ENCODE peak calls at places on chromosomes 6 and 20, in six cellular contexts. One of them, this sample, is unnamed.
A peak's percentile ranks its signal among the peaks of the same experiment; 100 is the strongest.

GRCh38 chr20:57207251-57207650 is 59.2 kb downstream of the BMP7 start:
- DNase-seq in ovary: no peak
- DNase-seq in left ventricle myocardium inferior: no peak
- DNase-seq in CD4-positive, CD25-positive, alpha-beta regulatory T cell: no peak
- DNase-seq in mesothelial cell of epicardium: no peak
- DNase-seq in stimulated activated CD4-positive, alpha-beta T cell treated with anti-CD3 and anti-CD28 coated beads, Interleukin-4, amount 100 ng/mL, for 24 hours: no peak
- DNase-seq in this sample: no peak

GRCh38 chr6:111874030-111874425 is 776 bp upstream of the FYN start:
- DNase-seq in stimulated activated CD4-positive, alpha-beta T cell treated with anti-CD3 and anti-CD28 coated beads, Interleukin-4, amount 100 ng/mL, for 24 hours: peak; percentile 80
- DNase-seq in CD4-positive, CD25-positive, alpha-beta regulatory T cell: peak; percentile 66
- DNase-seq in ovary: no peak
- DNase-seq in left ventricle myocardium inferior: no peak
- DNase-seq in mesothelial cell of epicardium: no peak
- DNase-seq in this sample: no peak

GRCh38 chr6:133191323-133191722 is 49.8 kb upstream of the EYA4 start:
- DNase-seq in CD4-positive, CD25-positive, alpha-beta regulatory T cell: no peak
- DNase-seq in mesothelial cell of epicardium: no peak
- DNase-seq in ovary: no peak
- DNase-seq in left ventricle myocardium inferior: no peak
- DNase-seq in stimulated activated CD4-positive, alpha-beta T cell treated with anti-CD3 and anti-CD28 coated beads, Interleukin-4, amount 100 ng/mL, for 24 hours: no peak
- DNase-seq in this sample: no peak

GRCh38 chr6:30813623-30814136 is 69.3 kb upstream of the IER3 start:
- DNase-seq in CD4-positive, CD25-positive, alpha-beta regulatory T cell: no peak
- DNase-seq in stimulated activated CD4-positive, alpha-beta T cell treated with anti-CD3 and anti-CD28 coated beads, Interleukin-4, amount 100 ng/mL, for 24 hours: no peak
- DNase-seq in mesothelial cell of epicardium: no peak
- DNase-seq in ovary: no peak
- DNase-seq in left ventricle myocardium inferior: no peak
- DNase-seq in this sample: no peak

GRCh38 chr6:36788768-36789167 is 50.5 kb downstream of the CPNE5 start:
- DNase-seq in left ventricle myocardium inferior: no peak
- DNase-seq in mesothelial cell of epicardium: no peak
- DNase-seq in ovary: no peak
- DNase-seq in stimulated activated CD4-positive, alpha-beta T cell treated with anti-CD3 and anti-CD28 coated beads, Interleukin-4, amount 100 ng/mL, for 24 hours: peak; percentile 24
- DNase-seq in CD4-positive, CD25-positive, alpha-beta regulatory T cell: no peak
- DNase-seq in this sample: no peak

GRCh38 chr6:54267798-54268197 is 40.4 kb upstream of the TINAG start:
- DNase-seq in stimulated activated CD4-positive, alpha-beta T cell treated with anti-CD3 and anti-CD28 coated beads, Interleukin-4, amount 100 ng/mL, for 24 hours: no peak
- DNase-seq in left ventricle myocardium inferior: no peak
- DNase-seq in ovary: no peak
- DNase-seq in mesothelial cell of epicardium: no peak
- DNase-seq in CD4-positive, CD25-positive, alpha-beta regulatory T cell: no peak
- DNase-seq in this sample: no peak

GRCh38 chr6:169724554-169725269 is 412 bp upstream of the PHF10 start:
- DNase-seq in left ventricle myocardium inferior: peak; percentile 53
- DNase-seq in stimulated activated CD4-positive, alpha-beta T cell treated with anti-CD3 and anti-CD28 coated beads, Interleukin-4, amount 100 ng/mL, for 24 hours: peak; percentile 68
- DNase-seq in CD4-positive, CD25-positive, alpha-beta regulatory T cell: peak; percentile 66
- DNase-seq in mesothelial cell of epicardium: peak; percentile 77
- DNase-seq in ovary: peak; percentile 83
- DNase-seq in this sample: peak; percentile 7

GRCh38 chr6:157229219-157229607 is 94.1 kb downstream of the TMEM242 start:
- DNase-seq in CD4-positive, CD25-positive, alpha-beta regulatory T cell: no peak
- DNase-seq in ovary: no peak
- DNase-seq in stimulated activated CD4-positive, alpha-beta T cell treated with anti-CD3 and anti-CD28 coated beads, Interleukin-4, amount 100 ng/mL, for 24 hours: no peak
- DNase-seq in left ventricle myocardium inferior: no peak
- DNase-seq in mesothelial cell of epicardium: no peak
- DNase-seq in this sample: no peak

GRCh38 chr6:110714143-110714542 is 101.1 kb downstream of the CDK19 start:
- DNase-seq in left ventricle myocardium inferior: no peak
- DNase-seq in stimulated activated CD4-positive, alpha-beta T cell treated with anti-CD3 and anti-CD28 coated beads, Interleukin-4, amount 100 ng/mL, for 24 hours: no peak
- DNase-seq in mesothelial cell of epicardium: no peak
- DNase-seq in CD4-positive, CD25-positive, alpha-beta regulatory T cell: no peak
- DNase-seq in ovary: no peak
- DNase-seq in this sample: no peak

GRCh38 chr6:47646689-47647088 is 51.7 kb upstream of the ADGRF4 start:
- DNase-seq in CD4-positive, CD25-positive, alpha-beta regulatory T cell: no peak
- DNase-seq in mesothelial cell of epicardium: no peak
- DNase-seq in stimulated activated CD4-positive, alpha-beta T cell treated with anti-CD3 and anti-CD28 coated beads, Interleukin-4, amount 100 ng/mL, for 24 hours: no peak
- DNase-seq in ovary: no peak
- DNase-seq in left ventricle myocardium inferior: no peak
- DNase-seq in this sample: no peak

GRCh38 chr20:51425347-51426106 is 117.0 kb downstream of the NFATC2 start:
- DNase-seq in stimulated activated CD4-positive, alpha-beta T cell treated with anti-CD3 and anti-CD28 coated beads, Interleukin-4, amount 100 ng/mL, for 24 hours: peak; percentile 36
- DNase-seq in mesothelial cell of epicardium: no peak
- DNase-seq in left ventricle myocardium inferior: no peak
- DNase-seq in ovary: no peak
- DNase-seq in CD4-positive, CD25-positive, alpha-beta regulatory T cell: no peak
- DNase-seq in this sample: no peak

GRCh38 chr20:62590301-62591121 is 51.8 kb upstream of the SLCO4A1 start:
- DNase-seq in stimulated activated CD4-positive, alpha-beta T cell treated with anti-CD3 and anti-CD28 coated beads, Interleukin-4, amount 100 ng/mL, for 24 hours: no peak
- DNase-seq in mesothelial cell of epicardium: no peak
- DNase-seq in CD4-positive, CD25-positive, alpha-beta regulatory T cell: no peak
- DNase-seq in left ventricle myocardium inferior: no peak
- DNase-seq in ovary: no peak
- DNase-seq in this sample: no peak

GRCh38 chr6:166430269-166430668 is 47.5 kb upstream of the MPC1 start:
- DNase-seq in mesothelial cell of epicardium: no peak
- DNase-seq in CD4-positive, CD25-positive, alpha-beta regulatory T cell: no peak
- DNase-seq in left ventricle myocardium inferior: no peak
- DNase-seq in stimulated activated CD4-positive, alpha-beta T cell treated with anti-CD3 and anti-CD28 coated beads, Interleukin-4, amount 100 ng/mL, for 24 hours: no peak
- DNase-seq in ovary: no peak
- DNase-seq in this sample: no peak

GRCh38 chr20:19779634-19780033 is 21.6 kb downstream of the RIN2 start:
- DNase-seq in mesothelial cell of epicardium: no peak
- DNase-seq in CD4-positive, CD25-positive, alpha-beta regulatory T cell: no peak
- DNase-seq in stimulated activated CD4-positive, alpha-beta T cell treated with anti-CD3 and anti-CD28 coated beads, Interleukin-4, amount 100 ng/mL, for 24 hours: no peak
- DNase-seq in left ventricle myocardium inferior: no peak
- DNase-seq in ovary: no peak
- DNase-seq in this sample: no peak

GRCh38 chr20:39849664-39850063 is 839.4 kb downstream of the MAFB start:
- DNase-seq in left ventricle myocardium inferior: peak; percentile 89
- DNase-seq in CD4-positive, CD25-positive, alpha-beta regulatory T cell: no peak
- DNase-seq in mesothelial cell of epicardium: peak; percentile 33
- DNase-seq in stimulated activated CD4-positive, alpha-beta T cell treated with anti-CD3 and anti-CD28 coated beads, Interleukin-4, amount 100 ng/mL, for 24 hours: no peak
- DNase-seq in ovary: peak; percentile 81
- DNase-seq in this sample: peak; percentile 25

GRCh38 chr6:122322824-122323223 is 76.6 kb upstream of the HSF2 start:
- DNase-seq in CD4-positive, CD25-positive, alpha-beta regulatory T cell: no peak
- DNase-seq in ovary: no peak
- DNase-seq in stimulated activated CD4-positive, alpha-beta T cell treated with anti-CD3 and anti-CD28 coated beads, Interleukin-4, amount 100 ng/mL, for 24 hours: no peak
- DNase-seq in left ventricle myocardium inferior: no peak
- DNase-seq in mesothelial cell of epicardium: no peak
- DNase-seq in this sample: no peak

GRCh38 chr6:133394630-133395029 is 153.5 kb downstream of the EYA4 start:
- DNase-seq in CD4-positive, CD25-positive, alpha-beta regulatory T cell: no peak
- DNase-seq in stimulated activated CD4-positive, alpha-beta T cell treated with anti-CD3 and anti-CD28 coated beads, Interleukin-4, amount 100 ng/mL, for 24 hours: no peak
- DNase-seq in mesothelial cell of epicardium: no peak
- DNase-seq in left ventricle myocardium inferior: no peak
- DNase-seq in ovary: no peak
- DNase-seq in this sample: no peak

GRCh38 chr20:1503564-1504227 is 12.5 kb upstream of the SIRPB2 start:
- DNase-seq in stimulated activated CD4-positive, alpha-beta T cell treated with anti-CD3 and anti-CD28 coated beads, Interleukin-4, amount 100 ng/mL, for 24 hours: peak; percentile 80
- DNase-seq in ovary: no peak
- DNase-seq in CD4-positive, CD25-positive, alpha-beta regulatory T cell: peak; percentile 63
- DNase-seq in mesothelial cell of epicardium: no peak
- DNase-seq in left ventricle myocardium inferior: peak; percentile 54
- DNase-seq in this sample: no peak

GRCh38 chr6:143575440-143575839 is 63.9 kb upstream of the FUCA2 start:
- DNase-seq in mesothelial cell of epicardium: no peak
- DNase-seq in CD4-positive, CD25-positive, alpha-beta regulatory T cell: peak; percentile 45
- DNase-seq in stimulated activated CD4-positive, alpha-beta T cell treated with anti-CD3 and anti-CD28 coated beads, Interleukin-4, amount 100 ng/mL, for 24 hours: peak; percentile 67
- DNase-seq in ovary: peak; percentile 26
- DNase-seq in left ventricle myocardium inferior: no peak
- DNase-seq in this sample: peak; percentile 34

This sample was measured in cerebellar nuclear complex.